ENCODE peak calls at places on chromosome 21, in ten cellular contexts. I is PC-9; M is OCI-LY7; D is adrenal gland; X is A549; J is CD4-positive, CD25-positive, alpha-beta regulatory T cell; Y is thoracic aorta; Q is tibial artery; G is IMR-90; S is GM12878. T is an unnamed sample. For H3K4me1, the result is how much of the 10 kb centered on the place peaks cover.

GRCh38 chr21:26715878-26716506 is 129.2 kb downstream of the ADAMTS1 start:
- DNase-seq in X (peak), D (peak), I (no peak), G (peak), M (peak), S (no peak), Q (peak), J (no peak), Y (no peak), T (peak)

GRCh38 chr21:23524685-23525084 is 2082.6 kb downstream of the MRPL39 start:
- DNase-seq in M (no peak), J (no peak), X (no peak), Q (no peak), S (no peak), Y (no peak), D (no peak), G (no peak), I (no peak), T (no peak)

GRCh38 chr21:43027846-43028731 is 47.5 kb downstream of the CBS start:
- DNase-seq in X (no peak), G (no peak), M (no peak), Y (no peak), J (no peak), I (no peak), D (no peak), Q (no peak), S (no peak), T (no peak)

GRCh38 chr21:43001316-43001715 is 27.0 kb downstream of the PKNOX1 start:
- DNase-seq in Q (no peak), I (no peak), J (no peak), D (no peak), X (no peak), S (no peak), M (no peak), G (no peak), Y (no peak), T (no peak)

GRCh38 chr21:15159382-15160020 is 94.7 kb upstream of the NRIP1 start:
- DNase-seq in S (no peak), Q (no peak), I (no peak), J (no peak), D (no peak), Y (no peak), X (no peak), M (no peak), G (no peak), T (no peak)

GRCh38 chr21:25838809-25839208 is 104.0 kb downstream of the GABPA start:
- DNase-seq in G (peak), X (no peak), M (no peak), J (no peak), S (no peak), Y (no peak), D (no peak), I (no peak), Q (no peak), T (no peak)

GRCh38 chr21:21165063-21165645 is 166.9 kb downstream of the NCAM2 start:
- DNase-seq in Q (no peak), M (no peak), J (no peak), Y (no peak), I (no peak), S (no peak), G (peak), D (no peak), X (no peak), T (no peak)

GRCh38 chr21:29315155-29315749 is 16.5 kb downstream of the BACH1 start:
- DNase-seq in I (no peak), M (no peak), D (no peak), X (no peak), J (no peak), Y (no peak), S (no peak), G (no peak), Q (no peak), T (no peak)

GRCh38 chr21:15255359-15256157 is 190.8 kb upstream of the NRIP1 start:
- DNase-seq in S (no peak), Q (no peak), I (no peak), J (no peak), G (no peak), M (no peak), X (no peak), D (no peak), Y (no peak), T (no peak)

GRCh38 chr21:15278279-15278678 is 213.5 kb upstream of the NRIP1 start:
- DNase-seq in X (no peak), S (no peak), J (no peak), Q (no peak), G (no peak), I (no peak), M (no peak), Y (no peak), D (peak), T (no peak)

GRCh38 chr21:15283789-15284188 is 219.0 kb upstream of the NRIP1 start:
- DNase-seq in Y (no peak), D (no peak), I (no peak), X (no peak), Q (no peak), G (no peak), S (no peak), J (no peak), M (no peak), T (no peak)

GRCh38 chr21:28485301-28486022 is 507.2 kb downstream of the LTN1 start:
- DNase-seq in X (no peak), Y (no peak), S (no peak), D (no peak), G (peak), I (no peak), M (no peak), Q (no peak), J (no peak), T (no peak)

GRCh38 chr21:29005696-29006095 is 13.0 kb upstream of the LTN1 start:
- DNase-seq in S (no peak), X (no peak), I (no peak), D (no peak), J (no peak), Q (no peak), M (no peak), Y (no peak), G (peak), T (no peak)

GRCh38 chr21:15520811-15521643 is 208.8 kb upstream of the USP25 start:
- DNase-seq in Y (no peak), I (no peak), D (no peak), X (no peak), G (peak), S (no peak), M (peak), Q (no peak), J (no peak), T (peak)

GRCh38 chr21:16535100-16535418 is 805.3 kb downstream of the USP25 start:
- DNase-seq in I (no peak), D (peak), Q (peak), S (no peak), G (peak), X (no peak), M (no peak), J (no peak), Y (no peak), T (no peak)

GRCh38 chr21:32597205-32597604 is 11.9 kb upstream of the TCP10L start:
- DNase-seq in Q (no peak), I (peak), Y (no peak), G (peak), M (no peak), S (no peak), D (no peak), J (no peak), X (peak), T (no peak)

GRCh38 chr21:46350981-46351380 is 27.0 kb downstream of the PCNT start:
- DNase-seq in I (no peak), X (no peak), D (no peak), M (no peak), S (no peak), J (no peak), Q (no peak), G (no peak), Y (no peak), T (no peak)

GRCh38 chr21:46350571-46350970 is 26.6 kb downstream of the PCNT start:
- DNase-seq in M (no peak), I (no peak), D (no peak), G (no peak), Q (no peak), J (no peak), X (no peak), S (no peak), Y (no peak), T (no peak)

GRCh38 chr21:46352913-46353312 is 29.0 kb downstream of the PCNT start:
- DNase-seq in G (no peak), M (no peak), S (no peak), J (no peak), Q (no peak), D (no peak), Y (no peak), X (no peak), I (no peak), T (no peak)

GRCh38 chr21:46352156-46352499 is 28.2 kb downstream of the PCNT start:
- DNase-seq in Y (no peak), I (no peak), M (no peak), J (no peak), X (no peak), G (no peak), S (no peak), Q (no peak), D (no peak), T (no peak)

GRCh38 chr21:46351476-46352155 is 27.7 kb downstream of the PCNT start:
- DNase-seq in G (no peak), Q (no peak), M (no peak), D (no peak), S (no peak), I (peak), X (no peak), Y (no peak), J (no peak), T (no peak)
- H3K4me1 ChIP-seq in G (under half), Q (under half), M (under half), D (under half), S (under half), I (under half), X (under half), Y (under half), J (under half), T (under half)

GRCh38 chr21:41837756-41838297 is 41.3 kb downstream of the PRDM15 start:
- DNase-seq in G (no peak), M (peak), S (no peak), Y (no peak), X (no peak), J (no peak), D (no peak), Q (no peak), I (no peak), T (no peak)
- H3K27ac ChIP-seq in G (no peak), M (no peak), S (no peak), Y (no peak), X (no peak), J (no peak), D (no peak), Q (no peak), I (no peak), T (no peak)

GRCh38 chr21:30561957-30562356 is 843 bp upstream of the KRTAP19-7 start:
- DNase-seq in D (no peak), M (no peak), S (no peak), X (no peak), J (no peak), G (no peak), Y (no peak), Q (no peak), I (no peak), T (no peak)

GRCh38 chr21:30563072-30563471 is 2.0 kb upstream of the KRTAP19-7 start:
- DNase-seq in S (no peak), Y (no peak), J (no peak), M (no peak), X (no peak), G (no peak), D (no peak), Q (no peak), I (no peak), T (no peak)

GRCh38 chr21:30563630-30564029 is 2.5 kb upstream of the KRTAP19-7 start:
- DNase-seq in Y (no peak), Q (no peak), S (no peak), J (no peak), X (no peak), D (no peak), I (no peak), G (no peak), M (no peak), T (no peak)

GRCh38 chr21:30561264-30561895 is at the start of gene KRTAP19-7:
- DNase-seq in J (no peak), D (no peak), I (no peak), S (no peak), G (no peak), X (no peak), M (no peak), Y (no peak), Q (no peak), T (no peak)
- H3K4me3 ChIP-seq in J (no peak), D (no peak), I (no peak), S (no peak), G (no peak), X (no peak), M (no peak), Y (no peak), Q (no peak), T (no peak)

GRCh38 chr21:38758815-38759214 is 46.9 kb upstream of the ETS2 start:
- DNase-seq in D (no peak), X (no peak), S (no peak), Y (no peak), Q (no peak), M (no peak), I (no peak), J (no peak), G (no peak), T (no peak)
- H3K4me1 ChIP-seq in D (under half), X (under half), S (under half), Y (half or more), Q (half or more), M (under half), I (under half), J (under half), G (under half), T (under half)

DNA sequence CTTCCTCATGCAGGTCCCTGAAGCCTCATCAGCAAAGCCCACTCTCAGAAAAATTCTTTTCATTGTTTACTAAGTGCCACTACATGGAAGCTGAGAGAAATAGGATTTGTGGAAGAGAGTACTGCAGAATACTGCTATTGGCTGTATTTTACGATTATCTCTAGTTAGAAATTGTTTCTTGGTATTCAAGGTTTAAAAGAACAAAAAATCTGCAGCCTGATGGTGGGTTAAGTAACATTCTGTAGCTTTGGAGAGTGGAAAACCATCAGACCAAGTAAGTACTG is 27.3 kb downstream of the PTTG1IP start:
- DNase-seq in D (no peak), Q (no peak), X (no peak), M (no peak), Y (no peak), G (no peak), I (no peak), S (no peak), J (no peak), T (no peak)
- H3K27ac ChIP-seq in D (no peak), Q (no peak), X (peak), M (no peak), Y (no peak), G (no peak), I (no peak), S (no peak), J (no peak), T (peak)

DNA sequence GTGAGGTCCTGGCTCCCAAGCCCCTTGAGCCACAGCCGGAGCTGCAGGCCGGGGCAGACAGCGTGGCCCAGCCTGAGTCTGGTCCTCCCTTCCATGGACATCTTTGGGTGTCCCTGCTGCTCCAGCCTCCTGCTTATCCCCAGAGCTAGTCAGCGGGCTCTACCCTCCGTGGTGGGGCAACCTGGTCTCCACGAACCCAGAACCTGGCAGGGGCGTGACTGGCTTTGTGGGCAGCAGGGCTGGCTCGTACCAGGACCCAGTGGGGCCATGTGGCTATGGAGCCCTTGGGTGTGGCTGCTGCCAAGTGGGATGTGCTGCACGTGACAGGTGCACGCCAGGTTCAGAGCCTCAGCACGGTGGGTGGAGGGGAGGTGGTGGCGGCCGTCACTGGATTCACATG is 18.3 kb downstream of the CFAP410 start:
- DNase-seq in I (no peak), X (no peak), Q (no peak), M (no peak), J (no peak), Y (no peak), G (no peak), S (no peak), D (no peak), T (no peak)
- H3K4me3 ChIP-seq in I (no peak), X (no peak), Q (no peak), M (no peak), J (no peak), Y (no peak), G (no peak), S (no peak), D (no peak), T (no peak)

DNA sequence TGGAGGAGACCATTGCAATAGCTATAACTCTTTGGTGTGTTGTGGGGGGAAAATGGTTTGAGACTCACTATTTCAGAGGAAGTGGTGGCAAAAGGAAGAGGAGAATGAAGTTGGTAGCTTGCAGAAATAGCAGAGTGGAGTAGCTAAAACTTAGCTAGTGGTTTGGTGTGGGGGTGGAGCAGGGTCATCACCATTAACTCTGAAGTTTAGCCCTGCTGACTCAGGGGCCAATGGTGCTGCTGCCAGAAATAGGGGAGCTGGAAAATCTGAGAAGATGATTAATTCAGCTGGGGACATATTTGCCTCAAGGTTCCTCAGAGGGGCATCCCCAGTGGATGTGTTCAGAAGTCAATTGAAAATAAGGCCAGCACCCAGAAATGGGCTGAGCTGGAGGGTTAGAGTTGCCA is 65.4 kb downstream of the RUNX1 start:
- DNase-seq in I (no peak), S (no peak), M (no peak), Y (no peak), G (peak), X (no peak), J (no peak), Q (no peak), D (no peak), T (peak)
- H3K4me1 ChIP-seq in I (under half), S (under half), M (under half), Y (under half), G (under half), X (under half), J (half or more), Q (under half), D (under half), T (half or more)

T was measured in CD4-positive, alpha-beta memory T cell.